ENCODE peak calls at places on chromosome 11, in seven cellular contexts. N, V, O, Y, H, W and I are unnamed samples.

GRCh38 chr11:119504366-119504765 is 81.4 kb upstream of the THY1 start:
- DNase-seq in Y (no peak), V (no peak), W (no peak), N (no peak), H (no peak), O (no peak), I (no peak)

GRCh38 chr11:77198440-77198849 is 70.4 kb downstream of the MYO7A start:
- DNase-seq in N (no peak), Y (no peak), H (peak; percentile 9), W (peak; percentile 10), O (peak; percentile 36), V (peak; percentile 14), I (peak; percentile 55)

GRCh38 chr11:86115542-86116385 is 46.9 kb upstream of the PICALM start:
- DNase-seq in Y (no peak), V (no peak), O (peak; percentile 40), N (no peak), H (no peak), W (peak; percentile 62), I (no peak)

GRCh38 chr11:117837070-117837776 is 12.7 kb upstream of the FXYD2 start:
- DNase-seq in W (no peak), V (no peak), O (no peak), H (no peak), Y (peak; percentile 6), N (no peak), I (no peak)

GRCh38 chr11:20089796-20090653 is 70.2 kb downstream of the DBX1 start:
- DNase-seq in V (peak; percentile 67), O (no peak), N (no peak), W (peak; percentile 71), Y (no peak), H (peak; percentile 67), I (peak; percentile 35)

GRCh38 chr11:114678125-114679036 is at the start of gene NXPE2:
- DNase-seq in V (no peak), Y (peak; percentile 76), W (peak; percentile 57), H (no peak), O (no peak), N (no peak), I (no peak)

GRCh38 chr11:79415912-79416311 is 24.9 kb downstream of the TENM4 start:
- DNase-seq in Y (no peak), V (no peak), H (no peak), W (no peak), N (no peak), O (no peak), I (no peak)

GRCh38 chr11:110829873-110830272 is 117.6 kb upstream of the ARHGAP20 start:
- DNase-seq in N (no peak), V (no peak), Y (no peak), O (no peak), W (no peak), H (no peak), I (no peak)

GRCh38 chr11:19168090-19168489 is 33.7 kb downstream of the CSRP3 start:
- DNase-seq in H (no peak), O (no peak), Y (no peak), V (peak; percentile 56), W (no peak), N (no peak), I (no peak)

GRCh38 chr11:118226294-118226693 is 1.5 kb upstream of the JAML start:
- DNase-seq in W (no peak), O (no peak), H (no peak), N (no peak), Y (no peak), V (peak; percentile 56), I (peak; percentile 6)

GRCh38 chr11:105432241-105432995 is 177.5 kb upstream of the GRIA4 start:
- DNase-seq in N (no peak), V (no peak), Y (no peak), W (no peak), H (no peak), O (no peak), I (no peak)

GRCh38 chr11:3617990-3618389 is 23.8 kb downstream of the ART5 start:
- DNase-seq in N (no peak), W (no peak), Y (no peak), V (no peak), H (no peak), O (no peak), I (no peak)

DNA sequence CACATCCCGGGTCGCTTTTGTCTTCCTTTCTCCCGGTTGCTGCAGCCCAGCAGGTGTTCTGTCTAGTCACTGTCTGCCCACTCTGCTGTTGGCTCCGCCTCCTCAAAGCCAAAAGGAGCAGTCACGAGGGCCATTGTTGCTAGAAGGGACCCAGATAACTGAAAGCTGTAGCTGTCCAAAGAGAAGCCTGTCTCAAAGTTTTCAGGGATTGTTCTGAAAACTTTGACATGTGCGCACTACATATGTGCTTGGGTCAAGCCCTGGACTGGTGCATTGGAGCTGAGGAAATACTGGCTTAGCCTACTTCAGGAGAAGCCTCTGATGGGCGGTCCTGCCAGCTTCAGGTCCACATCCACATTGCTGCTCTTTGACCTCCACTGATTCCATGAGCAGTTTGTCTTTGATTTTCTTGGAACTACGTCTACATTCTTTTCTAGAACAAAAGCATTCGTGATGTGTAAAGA is 8.8 kb upstream of the OR2AT4 start:
- DNase-seq in Y (no peak), N (no peak), H (no peak), W (no peak), O (no peak), V (no peak), I (peak; percentile 59)
- TF ChIP-seq POLR2A in Y (no peak), N (no peak), H (no peak), W (no peak), O (no peak), V (no peak), I (no peak)

DNA sequence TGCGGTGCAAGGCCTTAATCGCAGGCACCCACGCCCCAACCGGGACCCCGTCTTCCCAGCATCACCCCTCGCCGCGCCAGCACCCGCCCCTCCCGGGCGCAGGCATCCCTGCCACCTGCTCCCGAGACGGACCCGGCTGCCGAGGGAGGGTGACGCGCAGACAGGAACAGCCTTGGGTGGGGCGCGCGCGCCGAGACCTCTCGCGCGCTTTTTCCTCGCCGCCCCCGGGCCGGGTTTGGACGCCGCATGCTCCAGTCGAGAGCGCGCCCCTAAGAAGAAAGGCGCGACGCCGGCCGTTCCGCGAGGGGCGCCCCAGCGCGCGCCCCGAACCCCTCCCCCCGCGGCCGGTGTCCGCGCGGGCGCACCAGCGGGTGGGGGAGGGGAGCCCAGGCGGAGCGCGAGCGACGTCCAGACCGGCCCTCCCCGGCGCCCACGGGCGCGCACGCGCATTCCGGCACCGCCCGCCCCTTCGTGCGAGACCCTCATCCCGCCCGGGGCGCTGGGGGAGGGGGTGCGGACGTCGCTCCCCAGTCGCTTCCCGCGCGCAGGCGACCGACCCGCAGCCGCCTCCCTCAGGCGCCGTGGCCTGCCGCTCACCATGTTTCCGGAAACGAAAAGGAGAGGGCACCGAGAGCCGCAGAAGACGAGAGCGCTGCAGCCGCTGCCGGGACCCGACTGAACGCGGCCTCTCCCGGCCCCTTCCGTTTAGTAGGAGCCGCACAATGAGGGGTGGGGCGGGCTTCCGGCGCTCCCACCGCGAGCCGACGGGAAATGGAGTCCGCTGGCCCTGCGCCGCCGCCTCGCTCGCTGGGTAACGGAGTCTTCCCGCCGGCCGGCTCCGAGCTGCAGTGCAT is at the start of gene CFL1:
- DNase-seq in W (peak; percentile 97), N (peak; percentile 99), Y (peak; percentile 99), V (peak; percentile 98), O (peak; percentile 90), H (peak; percentile 99), I (peak; percentile 99)
- TF ChIP-seq POLR2A in W (peak; percentile 100), N (peak; percentile 80), Y (peak; percentile 99), V (peak; percentile 99), O (peak; percentile 97), H (peak; percentile 99), I (peak; percentile 96)

GRCh38 chr11:8597182-8597581 is 3.2 kb upstream of the STK33 start:
- DNase-seq in Y (no peak), W (peak; percentile 70), N (no peak), H (no peak), V (no peak), O (peak; percentile 44), I (no peak)

GRCh38 chr11:8596504-8597046 is 2.5 kb upstream of the STK33 start:
- DNase-seq in N (no peak), H (no peak), W (no peak), O (no peak), Y (no peak), V (no peak), I (no peak)

GRCh38 chr11:8593455-8593854 is 573 bp downstream of the STK33 start:
- DNase-seq in Y (no peak), O (no peak), H (no peak), N (no peak), W (no peak), V (no peak), I (no peak)

DNA sequence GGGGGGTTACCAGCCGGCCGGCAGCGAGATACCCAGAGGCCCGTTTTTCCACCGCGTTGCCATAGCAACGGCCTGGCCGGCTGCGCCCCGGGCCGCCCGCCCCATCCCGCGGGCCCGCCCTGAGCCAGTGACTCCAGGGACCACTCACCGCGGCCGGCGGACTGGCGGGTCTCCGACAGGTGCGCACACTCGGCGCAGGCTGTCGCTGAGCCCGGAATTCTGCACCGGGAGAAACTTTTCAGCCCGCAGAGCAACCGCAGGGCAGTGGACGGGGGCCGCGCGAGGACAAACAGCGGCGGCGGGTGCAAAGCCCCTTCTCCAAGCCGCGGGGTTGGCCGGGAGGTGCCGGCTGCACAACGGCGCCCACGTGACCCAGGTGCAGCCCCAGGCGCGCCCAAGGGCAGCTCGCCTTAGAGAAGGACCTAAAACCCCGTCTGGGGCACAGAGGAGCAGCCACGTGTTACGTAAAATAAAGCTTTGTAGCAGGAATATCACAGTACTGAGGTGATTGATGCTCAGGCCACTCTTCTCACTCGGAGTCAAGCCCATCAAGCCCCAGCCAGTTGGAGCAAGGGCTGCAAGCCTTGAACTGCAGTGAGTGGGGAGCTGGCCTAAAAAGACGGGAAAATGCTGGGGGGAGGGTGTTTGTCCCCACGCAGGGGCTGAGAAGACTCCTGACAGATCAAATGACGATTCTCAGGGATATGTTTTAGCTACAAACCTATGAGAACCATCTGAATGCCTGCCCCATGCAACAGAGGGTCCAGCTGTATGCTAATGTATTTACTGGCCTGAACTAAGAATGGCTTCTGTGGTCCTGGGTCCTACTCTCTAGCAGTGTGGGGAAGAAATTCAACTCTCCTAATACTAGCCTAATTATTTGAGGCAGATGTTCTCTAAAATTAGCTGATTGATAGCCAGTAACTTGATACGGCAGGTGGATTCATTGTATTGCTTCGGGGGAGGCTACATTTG is at the start of gene STK33:
- DNase-seq in O (peak; percentile 53), W (no peak), N (no peak), H (peak; percentile 68), Y (peak; percentile 63), V (peak; percentile 62), I (peak; percentile 21)
- TF ChIP-seq POLR2A in O (peak; percentile 21), W (no peak), N (no peak), H (peak; percentile 46), Y (no peak), V (no peak), I (no peak)

GRCh38 chr11:45171550-45171949 is 25.1 kb downstream of the PRDM11 start:
- DNase-seq in W (no peak), O (no peak), V (no peak), N (no peak), H (no peak), Y (no peak), I (no peak)

GRCh38 chr11:45173064-45173463 is 26.6 kb downstream of the PRDM11 start:
- DNase-seq in W (no peak), O (no peak), H (no peak), N (no peak), V (no peak), Y (peak; percentile 76), I (no peak)

GRCh38 chr11:45169310-45170072 is 23.1 kb downstream of the PRDM11 start:
- DNase-seq in O (no peak), W (peak; percentile 48), H (no peak), V (no peak), Y (no peak), N (no peak), I (no peak)

GRCh38 chr11:45168366-45169130 is 22.1 kb downstream of the PRDM11 start:
- DNase-seq in Y (no peak), V (no peak), W (no peak), H (no peak), N (no peak), O (no peak), I (no peak)

GRCh38 chr11:45170484-45170883 is 24.0 kb downstream of the PRDM11 start:
- DNase-seq in V (no peak), N (no peak), H (no peak), O (no peak), Y (no peak), W (no peak), I (no peak)
- TF ChIP-seq POLR2A in V (no peak), N (no peak), H (no peak), O (no peak), Y (no peak), W (no peak), I (no peak)